ENCODE peak calls at places on chromosomes 1 and 21, in seven cellular contexts. A is choroid plexus epithelial cell; E is skeletal muscle cell; R is heart right ventricle; K is suprapubic skin; U is naive thymus-derived CD8-positive, alpha-beta T cell; G is progenitor cell of endocrine pancreas. B is an unnamed sample.

GRCh38 chr1:174074757-174075156 is 52.6 kb upstream of the RC3H1 start:
- DNase-seq in A (peak; percentile 66), E (peak; percentile 10), R (no peak), K (no peak), U (no peak), G (no peak), B (no peak)

GRCh38 chr1:153397924-153398651 is 7.2 kb upstream of the S100A8 start:
- DNase-seq in A (no peak), E (no peak), R (no peak), K (no peak), U (no peak), G (no peak), B (no peak)

GRCh38 chr1:23625459-23625858 is 66.1 kb upstream of the RPL11 start:
- DNase-seq in A (no peak), E (no peak), R (no peak), K (no peak), U (no peak), G (no peak), B (no peak)

GRCh38 chr1:239772456-239772855 is 319.2 kb upstream of the FMN2 start:
- DNase-seq in A (no peak), E (no peak), R (no peak), K (no peak), U (no peak), G (no peak), B (no peak)

GRCh38 chr1:67650061-67650460 is 34.9 kb upstream of the GADD45A start:
- DNase-seq in A (no peak), E (no peak), R (no peak), K (no peak), U (no peak), G (no peak), B (no peak)

GRCh38 chr1:107889524-107889923 is 75.5 kb downstream of the VAV3 start:
- DNase-seq in A (no peak), E (no peak), R (no peak), K (no peak), U (no peak), G (no peak), B (no peak)

GRCh38 chr1:192442736-192443135 is 125.9 kb downstream of the RGS21 start:
- DNase-seq in A (peak; percentile 21), E (peak; percentile 82), R (no peak), K (no peak), U (no peak), G (no peak), B (no peak)

GRCh38 chr1:192463661-192464060 is 111.9 kb upstream of the RGS1 start:
- DNase-seq in A (no peak), E (no peak), R (no peak), K (no peak), U (no peak), G (no peak), B (no peak)

GRCh38 chr1:39507230-39507928 is 15.9 kb downstream of the BMP8A start:
- DNase-seq in A (peak; percentile 48), E (no peak), R (no peak), K (no peak), U (no peak), G (no peak), B (no peak)

GRCh38 chr1:41349361-41350054 is 11.7 kb upstream of the FOXO6 start:
- DNase-seq in A (no peak), E (no peak), R (no peak), K (no peak), U (no peak), G (no peak), B (no peak)

GRCh38 chr1:220841293-220841692 is 38.0 kb upstream of the HLX start:
- DNase-seq in A (no peak), E (no peak), R (no peak), K (no peak), U (no peak), G (no peak), B (no peak)

GRCh38 chr1:68375919-68376318 is 73.8 kb downstream of the RPE65 start:
- DNase-seq in A (peak; percentile 54), E (no peak), R (no peak), K (no peak), U (no peak), G (no peak), B (no peak)

GRCh38 chr1:44423706-44424546 is 18.9 kb downstream of the RNF220 start:
- DNase-seq in A (peak; percentile 59), E (no peak), R (peak; percentile 27), K (no peak), U (no peak), G (no peak), B (no peak)

GRCh38 chr1:193525917-193526710 is 339.7 kb upstream of the B3GALT2 start:
- DNase-seq in A (no peak), E (no peak), R (no peak), K (no peak), U (no peak), G (no peak), B (no peak)

GRCh38 chr1:201282931-201283829 is at the start of gene PKP1:
- DNase-seq in A (no peak), E (no peak), R (peak; percentile 38), K (peak; percentile 79), U (no peak), G (peak; percentile 31), B (no peak)

GRCh38 chr21:38664315-38664714 is 141.4 kb upstream of the ETS2 start:
- DNase-seq in A (no peak), E (no peak), R (no peak), K (no peak), U (no peak), G (no peak), B (no peak)

GRCh38 chr1:66156144-66156543 is 363.4 kb downstream of the PDE4B start:
- DNase-seq in A (no peak), E (no peak), R (no peak), K (no peak), U (no peak), G (no peak), B (no peak)

GRCh38 chr1:241531195-241532172 is 694 bp upstream of the KMO start:
- DNase-seq in A (peak; percentile 88), E (peak; percentile 39), R (no peak), K (no peak), U (no peak), G (no peak), B (peak; percentile 55)

GRCh38 chr1:25870614-25871013 is 4.9 kb downstream of the PAQR7 start:
- DNase-seq in A (no peak), E (no peak), R (no peak), K (no peak), U (no peak), G (no peak), B (no peak)

GRCh38 chr1:3064901-3065300 is 4.1 kb upstream of the PRDM16 start:
- DNase-seq in A (no peak), E (no peak), R (no peak), K (no peak), U (no peak), G (no peak), B (no peak)

GRCh38 chr1:117895482-117896114 is 33.8 kb downstream of the GDAP2 start:
- DNase-seq in A (peak; percentile 94), E (peak; percentile 57), R (no peak), K (no peak), U (peak; percentile 47), G (peak; percentile 40), B (peak; percentile 62)

GRCh38 chr1:151993734-151994496 is at the start of gene S100A10:
- DNase-seq in A (peak; percentile 68), E (no peak), R (peak; percentile 88), K (peak; percentile 92), U (peak; percentile 69), G (peak; percentile 61), B (no peak)

GRCh38 chr1:204149635-204150565 is 1.9 kb downstream of the ETNK2 start:
- DNase-seq in A (no peak), E (no peak), R (no peak), K (no peak), U (no peak), G (no peak), B (no peak)